ENCODE peak calls at places on chromosome 1, in seven cellular contexts. C is Right ventricle myocardium superior; H is effector memory CD8-positive, alpha-beta T cell; P is NCI-H2171 treated with DMSO at 0.1 percent for 48 hours; Y is stimulated activated CD4-positive, alpha-beta T cell treated with anti-CD3 and anti-CD28 coated beads, Interleukin-4, amount 100 ng/mL, for 1 hour; S is NK-92 treated with Interleukin-12 subunit alpha and Interleukin-12 subunit beta, amount 100 ng/mL, for 24 hours; D is effector CD4-positive, alpha-beta T cell. X is an unnamed sample.

GRCh38 chr1:60277269-60277668 is 203.7 kb upstream of the C1orf87 start:
- DNase-seq in C (no peak), H (no peak), P (peak; percentile 89), Y (no peak), S (no peak), D (no peak), X (no peak)

GRCh38 chr1:12627308-12627707 is 9.3 kb upstream of the DHRS3 start:
- DNase-seq in C (no peak), H (no peak), P (no peak), Y (no peak), S (no peak), D (no peak), X (no peak)

GRCh38 chr1:14954210-14954609 is 199.3 kb upstream of the TMEM51 start:
- DNase-seq in C (no peak), H (no peak), P (no peak), Y (no peak), S (no peak), D (no peak), X (no peak)

GRCh38 chr1:110634455-110635281 is 28.5 kb upstream of the KCNA2 start:
- DNase-seq in C (peak; percentile 94), H (peak; percentile 43), P (peak; percentile 95), Y (peak; percentile 73), S (peak; percentile 31), D (peak; percentile 50), X (peak; percentile 89)

GRCh38 chr1:172948457-172948856 is 102.3 kb downstream of the TNFSF18 start:
- DNase-seq in C (no peak), H (no peak), P (no peak), Y (peak; percentile 13), S (peak; percentile 42), D (no peak), X (no peak)

GRCh38 chr1:42434340-42434739 is 21.5 kb downstream of the ZMYND12 start:
- DNase-seq in C (no peak), H (no peak), P (no peak), Y (no peak), S (no peak), D (no peak), X (no peak)

GRCh38 chr1:69976896-69977295 is 228.5 kb downstream of the LRRC40 start:
- DNase-seq in C (no peak), H (no peak), P (no peak), Y (no peak), S (no peak), D (no peak), X (no peak)

GRCh38 chr1:248618878-248619277 is 16.0 kb downstream of the OR2T11 start:
- DNase-seq in C (peak; percentile 58), H (no peak), P (peak; percentile 61), Y (peak; percentile 62), S (peak; percentile 10), D (peak; percentile 10), X (peak; percentile 18)

GRCh38 chr1:228084797-228085196 is 2.3 kb downstream of the ARF1 start:
- DNase-seq in C (peak; percentile 19), H (no peak), P (no peak), Y (no peak), S (no peak), D (no peak), X (peak; percentile 5)

GRCh38 chr1:218374972-218375371 is 29.8 kb downstream of the TGFB2 start:
- DNase-seq in C (no peak), H (no peak), P (peak; percentile 14), Y (no peak), S (no peak), D (no peak), X (no peak)